ENCODE peak calls at places on chromosomes 11 and 22, in four cellular contexts. M is GM12891, B is GM12878, C is K562. L is an unnamed sample.

GRCh38 chr22:19846620-19847344 is 7.9 kb downstream of the GNB1L start:
- DNase-seq in M (no peak), B (no peak), C (no peak), L (no peak)

GRCh38 chr11:130211781-130212401 is 52.3 kb downstream of the ST14 start:
- DNase-seq in M (no peak), B (no peak), C (no peak), L (no peak)

GRCh38 chr22:44351685-44352377 is 39.1 kb upstream of the SHISAL1 start:
- DNase-seq in M (no peak), B (no peak), C (no peak), L (peak; percentile 7)

GRCh38 chr11:75473684-75474083 is 40.7 kb upstream of the KLHL35 start:
- DNase-seq in M (no peak), B (no peak), C (no peak), L (no peak)

GRCh38 chr11:65856689-65857499 is 1.1 kb downstream of the CFL1 start:
- DNase-seq in M (no peak), B (no peak), C (peak; percentile 61), L (no peak)

GRCh38 chr11:116601734-116602636 is 170.8 kb downstream of the BUD13 start:
- DNase-seq in M (no peak), B (no peak), C (no peak), L (peak; percentile 0)

GRCh38 chr22:41352058-41352457 is 29.7 kb upstream of the TEF start:
- DNase-seq in M (no peak), B (no peak), C (no peak), L (no peak)

GRCh38 chr11:23778971-23779370 is 717.9 kb upstream of the LUZP2 start:
- DNase-seq in M (no peak), B (no peak), C (no peak), L (no peak)

GRCh38 chr22:16974298-16975084 is 33.5 kb downstream of the GAB4 start:
- DNase-seq in M (no peak), B (no peak), C (no peak), L (no peak)

GRCh38 chr11:8100151-8100550 is 19.1 kb downstream of the TUB start:
- DNase-seq in M (no peak), B (no peak), C (no peak), L (no peak)

GRCh38 chr11:75474878-75475766 is 42.1 kb upstream of the KLHL35 start:
- DNase-seq in M (peak; percentile 67), B (no peak), C (peak; percentile 89), L (peak; percentile 65)

GRCh38 chr11:103953797-103954495 is 82.5 kb upstream of the DDI1 start:
- DNase-seq in M (no peak), B (no peak), C (no peak), L (no peak)

GRCh38 chr22:43539572-43540533 is 128.0 kb downstream of the MPPED1 start:
- DNase-seq in M (no peak), B (no peak), C (no peak), L (no peak)

GRCh38 chr11:26297179-26297970 is 34.6 kb upstream of the ANO3 start:
- DNase-seq in M (no peak), B (no peak), C (peak; percentile 12), L (peak; percentile 54)

GRCh38 chr22:19970479-19971275 is 29.1 kb upstream of the TXNRD2 start:
- DNase-seq in M (peak; percentile 94), B (no peak), C (peak; percentile 98), L (peak; percentile 69)

DNA sequence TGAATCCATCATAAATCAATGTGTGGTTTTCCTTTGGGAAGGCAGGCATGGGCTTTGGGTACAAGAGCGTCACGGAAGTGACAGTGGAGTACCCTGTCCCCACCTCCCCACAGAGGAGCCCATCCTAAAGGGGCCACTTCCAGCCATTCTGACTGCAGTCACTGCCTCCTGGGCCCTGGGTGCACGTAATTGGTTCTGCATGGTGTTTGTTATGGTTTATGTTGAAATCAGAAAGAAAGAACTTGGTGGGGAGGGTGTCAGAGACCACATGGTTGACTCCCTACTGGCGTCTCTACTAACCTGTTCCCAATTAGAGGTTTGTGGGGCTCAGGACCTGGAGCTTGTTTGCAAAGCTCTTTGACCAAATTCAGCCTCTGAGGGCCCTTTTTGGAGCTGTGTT is 40.8 kb downstream of the RIBC2 start:
- DNase-seq in M (no peak), B (no peak), C (no peak), L (no peak)
- TF ChIP-seq SPI1 in M (no peak), B (no peak), C (no peak), L (no peak)

GRCh38 chr11:6629892-6630631 is 10.8 kb upstream of the TPP1 start:
- DNase-seq in M (no peak), B (no peak), C (no peak), L (no peak)
- TF ChIP-seq SPI1 in M (no peak), B (no peak), C (no peak), L (no peak)

GRCh38 chr22:35399114-35399677 is 744 bp upstream of the MCM5 start:
- DNase-seq in M (no peak), B (no peak), C (no peak), L (no peak)
- TF ChIP-seq SPI1 in M (no peak), B (no peak), C (no peak), L (no peak)

GRCh38 chr22:38733329-38734202 is 22.2 kb downstream of the SUN2 start:
- DNase-seq in M (no peak), B (no peak), C (peak; percentile 59), L (peak; percentile 31)
- TF ChIP-seq SPI1 in M (no peak), B (no peak), C (no peak), L (no peak)

GRCh38 chr11:1453611-1454386 is 32.8 kb downstream of the MOB2 start:
- DNase-seq in M (peak; percentile 86), B (peak; percentile 2), C (peak; percentile 73), L (peak; percentile 46)

GRCh38 chr11:1456166-1456565 is 30.4 kb downstream of the MOB2 start:
- DNase-seq in M (no peak), B (no peak), C (no peak), L (no peak)

GRCh38 chr11:1455763-1456060 is 30.9 kb downstream of the MOB2 start:
- DNase-seq in M (no peak), B (no peak), C (no peak), L (no peak)

GRCh38 chr11:1454576-1454975 is 32.0 kb downstream of the MOB2 start:
- DNase-seq in M (no peak), B (no peak), C (no peak), L (no peak)

GRCh38 chr11:1455032-1455762 is 31.4 kb downstream of the MOB2 start:
- DNase-seq in M (no peak), B (no peak), C (no peak), L (no peak)
- TF ChIP-seq SPI1 in M (no peak), B (no peak), C (no peak), L (no peak)

L was measured in HL-60.